ENCODE peak calls at places on chromosomes 6 and 20, in seven cellular contexts. Q is mesendoderm, W is IMR-90, P is H1, E is mesenchymal stem cell, R is neuronal stem cell, M is trophoblast cell. V is an unnamed sample.

GRCh38 chr6:125200986-125201385 is 47.4 kb downstream of the TPD52L1 start:
- DNase-seq in P (no peak), Q (no peak), E (no peak), M (no peak), W (no peak), R (no peak), V (no peak)

GRCh38 chr20:63434599-63435378 is 37.7 kb downstream of the KCNQ2 start:
- DNase-seq in W (peak), M (peak), Q (peak), R (peak), P (peak), E (peak), V (peak)

GRCh38 chr6:154653853-154654252 is 79.4 kb upstream of the SCAF8 start:
- DNase-seq in W (peak), E (peak), R (no peak), Q (peak), M (peak), P (no peak), V (no peak)

GRCh38 chr20:49171928-49172327 is 16.2 kb downstream of the STAU1 start:
- DNase-seq in Q (no peak), E (no peak), W (no peak), P (no peak), R (no peak), M (no peak), V (no peak)

GRCh38 chr6:161370882-161371281 is 97.0 kb upstream of the AGPAT4 start:
- DNase-seq in Q (peak), W (peak), E (peak), P (peak), M (peak), R (peak), V (peak)

GRCh38 chr6:157020398-157021266 is 243.5 kb downstream of the ARID1B start:
- DNase-seq in M (peak), E (peak), Q (peak), P (no peak), W (peak), R (no peak), V (peak)

GRCh38 chr20:57658447-57659130 is 38.4 kb upstream of the ZBP1 start:
- DNase-seq in M (no peak), E (no peak), R (no peak), W (no peak), P (no peak), Q (no peak), V (peak)

GRCh38 chr6:155538708-155539107 is 83.1 kb upstream of the NOX3 start:
- DNase-seq in P (no peak), W (no peak), R (no peak), E (no peak), Q (no peak), M (no peak), V (no peak)

GRCh38 chr20:2658414-2659354 is 5.3 kb downstream of the IDH3B start:
- DNase-seq in M (no peak), P (peak), Q (peak), E (no peak), R (no peak), W (no peak), V (peak)

GRCh38 chr6:155212616-155213380 is 51.0 kb upstream of the CLDN20 start:
- DNase-seq in W (no peak), E (no peak), R (no peak), M (peak), Q (no peak), P (no peak), V (no peak)

GRCh38 chr6:6697620-6698019 is 109.1 kb downstream of the LY86 start:
- DNase-seq in M (peak), Q (peak), P (no peak), E (peak), R (no peak), W (no peak), V (no peak)
- H3K18ac ChIP-seq in M (no peak), Q (no peak), P (no peak), E (no peak), R (no peak), W (no peak), V (no peak)

GRCh38 chr6:158264180-158264579 is 48.1 kb upstream of the TULP4 start:
- DNase-seq in Q (no peak), E (no peak), R (no peak), P (no peak), W (no peak), M (no peak), V (no peak)

GRCh38 chr6:158269657-158270056 is 42.6 kb upstream of the TULP4 start:
- DNase-seq in W (no peak), R (no peak), M (no peak), Q (no peak), P (no peak), E (no peak), V (no peak)

GRCh38 chr6:158262755-158263154 is 49.5 kb upstream of the TULP4 start:
- DNase-seq in W (no peak), Q (no peak), R (no peak), P (no peak), M (no peak), E (no peak), V (no peak)

GRCh38 chr6:158268361-158269147 is 43.7 kb upstream of the TULP4 start:
- DNase-seq in M (no peak), E (no peak), Q (no peak), P (no peak), R (no peak), W (no peak), V (no peak)

DNA sequence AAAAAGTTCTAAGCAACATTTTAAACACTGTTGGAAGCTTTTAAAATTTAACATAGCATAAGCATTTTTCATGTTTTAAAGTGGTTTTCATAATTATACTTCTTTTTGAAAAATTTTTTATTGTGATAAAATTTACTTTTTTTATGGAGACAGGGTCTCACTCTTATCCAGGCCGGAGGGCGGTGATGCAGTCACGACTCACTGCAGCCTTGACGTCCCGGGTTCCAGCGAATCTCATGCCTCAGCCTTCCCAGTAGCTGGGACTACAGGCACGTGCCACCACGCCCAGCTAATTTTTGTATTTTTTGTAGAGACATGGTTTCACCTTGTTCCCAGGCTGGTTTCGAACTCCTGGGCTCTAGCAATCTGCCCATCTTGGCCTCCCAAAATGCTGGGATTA is 46.1 kb upstream of the TULP4 start:
- DNase-seq in R (no peak), M (no peak), Q (no peak), E (no peak), P (peak), W (no peak), V (no peak)
- H3K18ac ChIP-seq in R (no peak), M (no peak), Q (no peak), E (no peak), P (no peak), W (no peak), V (no peak)

DNA sequence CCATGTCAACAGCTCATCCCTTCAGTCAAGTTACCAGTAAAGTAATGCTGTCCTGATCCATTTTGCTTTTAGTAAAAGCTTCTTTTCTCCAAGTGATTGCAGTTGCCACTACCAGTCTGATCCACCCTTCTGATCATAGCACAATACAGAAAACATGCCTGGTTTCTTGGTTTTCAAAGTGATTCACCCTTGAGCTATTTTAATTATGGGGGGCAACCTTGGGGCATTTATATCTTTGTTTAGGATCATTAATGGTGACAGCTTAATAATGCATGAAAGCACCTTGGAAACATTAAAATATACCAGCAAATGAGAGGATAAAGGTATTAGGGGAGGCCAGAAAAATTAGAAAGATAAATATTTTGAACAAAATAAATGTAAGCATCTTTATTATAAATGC is 38.3 kb downstream of the LRRC1 start:
- DNase-seq in R (no peak), W (no peak), Q (no peak), M (no peak), E (no peak), P (no peak), V (no peak)
- H3K18ac ChIP-seq in R (no peak), W (peak), Q (no peak), M (no peak), E (no peak), P (no peak), V (no peak)

GRCh38 chr20:37230200-37230599 is 31.4 kb downstream of the GHRH start:
- DNase-seq in P (no peak), Q (no peak), W (no peak), E (no peak), R (no peak), M (no peak), V (no peak)
- H3K18ac ChIP-seq in P (no peak), Q (no peak), W (no peak), E (no peak), R (peak), M (no peak), V (no peak)

GRCh38 chr20:23078351-23078993 is 7.7 kb downstream of the CD93 start:
- DNase-seq in W (no peak), R (no peak), E (peak), M (no peak), Q (no peak), P (no peak), V (no peak)

GRCh38 chr20:23078994-23079364 is 7.1 kb downstream of the CD93 start:
- DNase-seq in Q (peak), M (no peak), R (no peak), W (no peak), P (peak), E (no peak), V (peak)

GRCh38 chr20:23079926-23080325 is 6.2 kb downstream of the CD93 start:
- DNase-seq in P (no peak), W (no peak), Q (no peak), R (no peak), E (no peak), M (no peak), V (no peak)

GRCh38 chr20:23081263-23081811 is 4.8 kb downstream of the CD93 start:
- DNase-seq in W (no peak), Q (no peak), M (no peak), P (no peak), R (no peak), E (no peak), V (no peak)

DNA sequence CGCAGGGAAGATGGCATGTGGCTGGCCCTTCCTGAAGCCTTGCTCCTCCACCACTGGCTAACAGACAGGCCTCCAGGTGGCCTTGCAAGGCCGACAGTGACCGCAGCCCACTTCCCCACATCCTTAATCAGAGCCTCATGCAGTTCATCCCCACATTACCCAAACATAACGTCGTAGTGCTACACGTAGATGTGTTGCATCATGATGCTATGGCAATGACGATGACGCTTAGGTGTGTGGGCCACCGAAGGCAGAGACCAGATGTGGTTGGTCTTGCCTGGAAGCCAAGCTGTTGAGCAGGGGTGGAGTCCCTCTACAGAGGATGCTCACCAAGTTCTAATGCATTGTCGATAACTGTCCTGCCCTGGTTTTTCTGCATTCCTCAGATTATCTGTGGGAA is 5.6 kb downstream of the CD93 start:
- DNase-seq in P (no peak), E (no peak), M (no peak), W (no peak), Q (no peak), R (no peak), V (no peak)
- H3K18ac ChIP-seq in P (no peak), E (no peak), M (no peak), W (no peak), Q (no peak), R (peak), V (no peak)

DNA sequence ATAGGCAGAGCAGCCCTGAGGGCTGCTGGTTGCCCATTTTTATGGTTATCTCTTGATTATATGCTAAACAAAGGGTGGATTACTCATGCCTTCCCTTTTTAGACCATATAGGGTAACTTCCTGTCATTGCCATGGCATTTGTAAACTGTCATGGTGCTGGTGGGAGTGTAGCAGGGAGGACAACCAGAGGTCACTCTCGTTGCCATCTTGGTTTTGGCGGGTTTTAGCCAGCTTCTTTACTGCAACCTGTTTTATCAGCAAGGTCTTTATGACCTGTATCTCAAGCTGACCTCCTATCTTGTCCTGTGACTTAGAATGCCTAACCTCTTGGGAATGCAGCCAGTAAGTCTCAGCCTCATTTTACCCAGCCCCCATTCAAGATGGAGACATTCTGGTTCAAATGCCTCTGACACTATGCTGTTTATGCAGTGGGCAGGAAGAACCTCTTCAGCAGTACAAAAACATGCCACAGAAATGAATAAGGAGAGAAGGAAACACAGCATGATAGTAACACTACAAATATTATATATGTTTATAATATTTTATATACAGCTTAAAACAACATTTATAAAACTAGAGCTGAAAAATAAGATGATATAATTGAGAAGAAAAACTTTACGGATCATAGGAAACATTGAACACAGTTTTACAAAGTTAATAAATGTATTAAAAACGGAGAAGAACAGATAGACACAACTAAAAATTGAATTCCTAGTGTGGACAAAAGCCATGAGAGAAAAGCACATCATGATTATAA is 58.9 kb upstream of the SAMD5 start:
- DNase-seq in R (no peak), W (no peak), M (peak), P (no peak), Q (peak), E (no peak), V (no peak)
- H3K18ac ChIP-seq in R (no peak), W (no peak), M (no peak), P (no peak), Q (no peak), E (no peak), V (no peak)

GRCh38 chr20:5261763-5262162 is 55.0 kb downstream of the PROKR2 start:
- DNase-seq in E (no peak), M (no peak), R (no peak), Q (no peak), W (no peak), P (no peak), V (no peak)
- H3K18ac ChIP-seq in E (no peak), M (no peak), R (no peak), Q (no peak), W (no peak), P (no peak), V (no peak)